ENCODE peak calls at places on chromosomes 13 and 19, in four cellular contexts. D is ovary, V is left ventricle myocardium inferior, E is fibroblast of villous mesenchyme. F is an unnamed sample.
A peak's percentile ranks its signal among the peaks of the same experiment; 100 is the strongest.

GRCh38 chr19:30649934-30650614 is 277.9 kb downstream of the ZNF536 start:
- DNase-seq in D (no peak), E (peak; percentile 49), V (no peak), F (no peak)

GRCh38 chr19:4058696-4059492 is 7.8 kb downstream of the ZBTB7A start:
- DNase-seq in V (no peak), D (no peak), E (no peak), F (peak; percentile 59)

GRCh38 chr19:2441096-2441752 is 13.8 kb upstream of the TIMM13 start:
- DNase-seq in D (no peak), E (no peak), V (no peak), F (no peak)

GRCh38 chr19:55287361-55288079 is 3.7 kb downstream of the BRSK1 start:
- DNase-seq in V (no peak), D (no peak), E (no peak), F (no peak)

GRCh38 chr19:21603431-21604153 is 98.2 kb downstream of the ZNF429 start:
- DNase-seq in V (no peak), D (no peak), E (peak; percentile 18), F (no peak)

GRCh38 chr19:3374369-3375112 is 8.2 kb downstream of the NFIC start:
- DNase-seq in D (peak; percentile 66), V (peak; percentile 71), E (no peak), F (no peak)

GRCh38 chr19:13051581-13052165 is 51.0 kb downstream of the LYL1 start:
- DNase-seq in D (peak; percentile 77), V (peak; percentile 66), E (peak; percentile 78), F (peak; percentile 90)

GRCh38 chr19:51034704-51035103 is at the start of gene KLK12:
- DNase-seq in D (no peak), V (no peak), E (no peak), F (no peak)

GRCh38 chr13:80029170-80029569 is 311.8 kb downstream of the SPRY2 start:
- DNase-seq in D (no peak), V (no peak), E (no peak), F (no peak)

GRCh38 chr13:50467156-50467814 is 376.2 kb downstream of the DLEU7 start:
- DNase-seq in D (no peak), E (no peak), V (no peak), F (no peak)

GRCh38 chr13:80553041-80553440 is 212.1 kb upstream of the SPRY2 start:
- DNase-seq in E (no peak), V (no peak), D (no peak), F (no peak)

GRCh38 chr13:43095771-43096719 is 72.7 kb downstream of the DNAJC15 start:
- DNase-seq in D (peak; percentile 13), V (no peak), E (peak; percentile 43), F (no peak)

DNA sequence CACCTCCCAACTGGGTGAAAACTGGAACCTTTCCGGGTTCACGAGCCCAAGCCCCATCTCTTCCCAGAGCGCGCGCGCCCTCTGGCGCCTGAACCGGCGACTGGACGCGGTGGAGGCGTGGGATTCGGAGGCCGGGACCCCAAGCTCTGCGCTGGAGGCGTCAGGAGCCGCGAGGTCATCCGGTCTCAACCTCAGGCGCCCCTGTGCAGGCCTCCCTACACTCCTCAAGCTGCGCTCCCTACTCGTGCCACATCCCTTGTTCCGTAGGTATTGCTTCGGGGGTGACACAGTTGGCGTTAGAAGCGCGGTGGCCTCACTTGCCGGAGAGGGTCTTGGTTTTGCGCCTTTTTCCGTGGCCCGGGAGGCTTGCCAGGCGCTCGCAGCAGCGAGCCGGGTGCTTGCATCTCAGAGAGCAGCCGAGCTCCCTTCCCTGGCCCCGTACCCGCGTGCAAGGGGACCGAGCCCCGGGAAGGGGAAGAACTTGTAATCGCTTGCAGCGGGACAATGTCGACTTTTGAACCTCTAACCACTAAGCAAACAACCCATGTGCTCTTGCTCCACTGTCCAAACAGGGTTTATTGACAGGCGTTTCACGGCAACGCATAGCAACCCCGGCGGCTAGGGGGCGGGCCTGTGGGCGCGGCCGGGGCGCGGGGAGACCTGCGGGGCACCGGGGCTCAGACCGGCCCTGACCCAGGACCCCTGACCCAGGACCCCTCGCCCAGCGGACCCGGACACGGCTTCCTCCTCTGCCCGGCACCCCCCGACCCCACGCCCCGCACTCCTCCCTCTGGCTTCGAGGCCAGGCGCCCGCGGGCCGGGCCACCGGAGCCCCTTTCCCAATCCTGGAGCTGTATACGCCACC is 8.5 kb downstream of the CDX2 start:
- DNase-seq in V (peak; percentile 35), E (peak; percentile 8), D (no peak), F (peak; percentile 72)
- H3K4me3 ChIP-seq in V (peak overlapping the region; percentile 58), E (peak overlapping the region; percentile 18), D (peak overlapping the region; percentile 16), F (peak overlapping the region; percentile 45)

GRCh38 chr19:10419646-10420443 is 493 bp upstream of the PDE4A start:
- DNase-seq in D (no peak), E (peak; percentile 76), V (no peak), F (no peak)
- H3K4me3 ChIP-seq in D (no peak overlapping the region), E (peak overlapping the region; percentile 49), V (peak overlapping the region; percentile 50), F (peak overlapping the region; percentile 34)

GRCh38 chr13:111168116-111168515 is 53.0 kb downstream of the ARHGEF7 start:
- DNase-seq in V (no peak), E (no peak), D (no peak), F (no peak)

GRCh38 chr13:111166882-111167281 is 51.8 kb downstream of the ARHGEF7 start:
- DNase-seq in E (no peak), V (no peak), D (no peak), F (no peak)

GRCh38 chr13:111167290-111167689 is 52.2 kb downstream of the ARHGEF7 start:
- DNase-seq in V (no peak), D (no peak), E (no peak), F (no peak)

GRCh38 chr13:111165189-111165588 is 50.1 kb downstream of the ARHGEF7 start:
- DNase-seq in E (no peak), V (no peak), D (no peak), F (no peak)

GRCh38 chr13:111165611-111166010 is 50.5 kb downstream of the ARHGEF7 start:
- DNase-seq in V (no peak), E (no peak), D (no peak), F (no peak)
- H3K4me3 ChIP-seq in V (no peak overlapping the region), E (no peak overlapping the region), D (no peak overlapping the region), F (no peak overlapping the region)

GRCh38 chr19:23932878-23933277 is 18.2 kb downstream of the ZNF726 start:
- DNase-seq in E (no peak), V (no peak), D (no peak), F (no peak)
- H3K4me3 ChIP-seq in E (no peak overlapping the region), V (no peak overlapping the region), D (no peak overlapping the region), F (no peak overlapping the region)

F was measured in lower lobe of right lung.